ENCODE peak calls at places on chromosomes 16 and 17, in seven cellular contexts. T, B, A, M, F, K and S are unnamed samples.

GRCh38 chr17:74245145-74245817 is 28.8 kb upstream of the DNAI2 start:
- DNase-seq in T (no peak), B (peak; percentile 93), A (no peak), M (peak; percentile 84), F (no peak), K (no peak), S (no peak)

GRCh38 chr17:6708357-6708961 is 4.7 kb downstream of the SLC13A5 start:
- DNase-seq in T (no peak), B (peak; percentile 27), A (no peak), M (no peak), F (no peak), K (no peak), S (no peak)

GRCh38 chr16:67571981-67572431 is 9.7 kb downstream of the CTCF start:
- DNase-seq in T (peak; percentile 72), B (no peak), A (no peak), M (no peak), F (peak; percentile 81), K (no peak), S (no peak)

GRCh38 chr17:14407541-14407940 is 106.7 kb downstream of the HS3ST3B1 start:
- DNase-seq in T (no peak), B (no peak), A (no peak), M (no peak), F (no peak), K (no peak), S (no peak)

GRCh38 chr17:38881600-38882191 is 11.8 kb downstream of the LASP1 start:
- DNase-seq in T (peak; percentile 97), B (peak; percentile 47), A (no peak), M (no peak), F (peak; percentile 48), K (no peak), S (no peak)

GRCh38 chr16:71882505-71883192 is 1.3 kb downstream of the ZNF821 start:
- DNase-seq in T (peak; percentile 79), B (peak; percentile 86), A (peak; percentile 77), M (peak; percentile 95), F (peak; percentile 75), K (no peak), S (peak; percentile 74)

GRCh38 chr16:86664518-86665318 is 86.4 kb downstream of the FOXL1 start:
- DNase-seq in T (peak; percentile 85), B (no peak), A (peak; percentile 22), M (no peak), F (peak; percentile 98), K (no peak), S (peak; percentile 49)

GRCh38 chr17:41334899-41335298 is 15.7 kb downstream of the KRT33A start:
- DNase-seq in T (no peak), B (peak; percentile 42), A (no peak), M (no peak), F (no peak), K (no peak), S (no peak)

GRCh38 chr17:68480885-68481284 is 23.6 kb upstream of the WIPI1 start:
- DNase-seq in T (no peak), B (no peak), A (no peak), M (no peak), F (no peak), K (no peak), S (no peak)

GRCh38 chr17:661509-661908 is 53.1 kb downstream of the VPS53 start:
- DNase-seq in T (no peak), B (no peak), A (no peak), M (no peak), F (no peak), K (no peak), S (no peak)

GRCh38 chr16:89115216-89115949 is 21.7 kb downstream of the ACSF3 start:
- DNase-seq in T (peak; percentile 32), B (no peak), A (peak; percentile 79), M (no peak), F (no peak), K (peak; percentile 59), S (no peak)

GRCh38 chr16:46573008-46573833 is 48.0 kb downstream of the SHCBP1 start:
- DNase-seq in T (peak; percentile 14), B (peak; percentile 72), A (no peak), M (no peak), F (peak; percentile 52), K (no peak), S (peak; percentile 48)

GRCh38 chr16:88732172-88732960 is 26.1 kb downstream of the CTU2 start:
- DNase-seq in T (no peak), B (no peak), A (no peak), M (no peak), F (no peak), K (no peak), S (no peak)

GRCh38 chr16:26963109-26963508 is 103.6 kb upstream of the C16orf82 start:
- DNase-seq in T (peak; percentile 12), B (peak; percentile 88), A (no peak), M (peak; percentile 81), F (peak; percentile 36), K (no peak), S (no peak)

GRCh38 chr16:677306-678190 is 2.1 kb downstream of the RHBDL1 start:
- DNase-seq in T (no peak), B (peak; percentile 70), A (no peak), M (peak; percentile 77), F (no peak), K (no peak), S (no peak)

GRCh38 chr17:68089881-68090280 is 54.3 kb downstream of the KPNA2 start:
- DNase-seq in T (peak; percentile 26), B (peak; percentile 65), A (peak; percentile 60), M (no peak), F (peak; percentile 24), K (no peak), S (no peak)

GRCh38 chr16:84952335-84953050 is 58.8 kb downstream of the ZDHHC7 start:
- DNase-seq in T (peak; percentile 91), B (peak; percentile 94), A (peak; percentile 88), M (peak; percentile 90), F (peak; percentile 82), K (peak; percentile 72), S (peak; percentile 83)

GRCh38 chr16:47965439-47965838 is 190.4 kb downstream of the ABCC12 start:
- DNase-seq in T (no peak), B (peak; percentile 75), A (no peak), M (peak; percentile 88), F (peak; percentile 50), K (no peak), S (no peak)

GRCh38 chr17:63911657-63912100 is 621 bp upstream of the CSHL1 start:
- DNase-seq in T (peak; percentile 19), B (peak; percentile 93), A (peak; percentile 34), M (peak; percentile 74), F (peak; percentile 8), K (peak; percentile 65), S (no peak)

GRCh38 chr16:80719573-80719972 is 84.8 kb downstream of the CDYL2 start:
- DNase-seq in T (no peak), B (no peak), A (no peak), M (no peak), F (no peak), K (no peak), S (no peak)

GRCh38 chr17:48246623-48247022 is 139.1 kb downstream of the SNX11 start:
- DNase-seq in T (no peak), B (no peak), A (no peak), M (no peak), F (peak; percentile 34), K (no peak), S (peak; percentile 64)

GRCh38 chr16:3879258-3879886 is 1.1 kb downstream of the CREBBP start:
- DNase-seq in T (no peak), B (peak; percentile 62), A (peak; percentile 22), M (peak; percentile 44), F (no peak), K (no peak), S (no peak)

GRCh38 chr16:5615868-5616642 is 518.5 kb upstream of the EEF2KMT start:
- DNase-seq in T (peak; percentile 4), B (peak; percentile 94), A (peak; percentile 44), M (peak; percentile 88), F (no peak), K (peak; percentile 78), S (peak; percentile 55)

GRCh38 chr17:79511471-79511870 is 99.4 kb downstream of the RBFOX3 start:
- DNase-seq in T (no peak), B (no peak), A (no peak), M (no peak), F (no peak), K (no peak), S (no peak)

GRCh38 chr16:55056585-55057520 is 126.2 kb downstream of the IRX5 start:
- DNase-seq in T (peak; percentile 4), B (peak; percentile 90), A (no peak), M (peak; percentile 95), F (no peak), K (no peak), S (peak; percentile 54)
- TF ChIP-seq CTCF in T (peak; percentile 4), B (peak; percentile 65), A (no peak), M (no peak), F (no peak), K (no peak), S (no peak)

GRCh38 chr17:42405963-42406495 is 17.0 kb downstream of the CAVIN1 start:
- DNase-seq in T (peak; percentile 86), B (peak; percentile 98), A (peak; percentile 85), M (peak; percentile 92), F (peak; percentile 59), K (peak; percentile 94), S (peak; percentile 88)
- H3K4me1 ChIP-seq in T (no peaks in the 10 kb centered on the region), B (no peaks in the 10 kb centered on the region), A (peaks cover 22% of the 10 kb centered on the region), M (peaks cover 41% of the 10 kb centered on the region), F (peaks cover 41% of the 10 kb centered on the region), K (peaks cover 5% of the 10 kb centered on the region), S (peaks cover 19% of the 10 kb centered on the region)

DNA sequence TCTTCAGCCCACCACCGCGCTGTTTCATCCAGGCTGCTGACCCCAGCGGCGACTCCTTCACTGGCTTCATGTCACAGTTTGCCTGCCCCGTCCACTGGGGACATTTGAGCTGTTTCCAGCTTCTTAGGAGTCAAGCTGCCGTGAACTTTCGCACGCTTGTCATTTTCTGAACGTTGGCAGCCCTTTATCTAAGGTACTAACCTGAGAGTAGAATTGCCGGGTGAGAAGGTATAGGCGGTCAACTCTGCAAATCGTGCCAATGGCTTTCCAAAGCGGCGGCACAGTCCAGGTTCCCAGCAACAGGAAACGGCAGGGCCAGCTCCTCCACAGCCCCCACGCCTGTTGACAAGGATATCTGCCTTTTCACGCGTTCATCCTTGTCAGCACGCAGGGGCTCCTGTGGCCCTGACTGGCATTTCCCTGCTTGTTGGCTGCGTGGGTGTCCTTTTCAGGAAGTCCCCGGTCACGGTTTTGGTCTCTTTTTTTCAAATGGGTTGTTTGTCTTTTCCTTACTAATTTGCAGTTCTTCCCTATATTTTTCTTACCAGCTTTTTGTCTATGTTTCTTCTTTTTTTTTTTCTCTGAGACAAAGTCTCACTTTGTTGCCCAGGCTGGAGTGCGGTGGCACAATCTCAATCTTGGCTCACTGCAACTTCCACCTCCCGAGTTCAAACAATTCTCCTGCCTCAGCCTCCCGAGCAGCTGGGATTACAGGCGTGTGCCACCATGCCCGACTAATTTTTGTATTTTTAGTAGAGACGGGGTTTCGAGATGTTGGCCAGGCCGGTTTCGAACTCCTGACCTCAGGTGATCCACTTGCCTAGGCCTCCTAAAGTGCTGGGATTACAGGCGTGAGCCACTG is 1.3 kb downstream of the UTS2R start:
- DNase-seq in T (peak; percentile 30), B (peak; percentile 70), A (peak; percentile 82), M (no peak), F (no peak), K (no peak), S (no peak)
- H3K4me3 ChIP-seq in T (peak overlapping the region; percentile 29), B (no peak overlapping the region), A (no peak overlapping the region), M (no peak overlapping the region), F (no peak overlapping the region), K (no peak overlapping the region), S (no peak overlapping the region)

GRCh38 chr17:44673893-44674292 is 15.7 kb downstream of the CCDC43 start:
- DNase-seq in T (no peak), B (no peak), A (no peak), M (no peak), F (peak; percentile 4), K (no peak), S (no peak)

GRCh38 chr17:44677136-44677535 is 12.4 kb downstream of the CCDC43 start:
- DNase-seq in T (no peak), B (no peak), A (no peak), M (no peak), F (peak; percentile 47), K (no peak), S (no peak)

GRCh38 chr17:44672479-44673093 is 16.3 kb downstream of the MEIOC start:
- DNase-seq in T (peak; percentile 52), B (no peak), A (no peak), M (peak; percentile 45), F (peak; percentile 34), K (no peak), S (no peak)
- TF ChIP-seq CTCF in T (peak; percentile 68), B (peak; percentile 85), A (peak; percentile 32), M (no peak), F (peak; percentile 64), K (peak; percentile 33), S (peak; percentile 64)